ENCODE peak calls at places on chromosomes 6 and 20, in five cellular contexts. X, Z, V, U and E are unnamed samples.

GRCh38 chr6:131602913-131603312 is 25.1 kb downstream of the MED23 start:
- DNase-seq in X (no peak), Z (no peak), V (no peak), U (no peak), E (peak; percentile 11)

GRCh38 chr6:115591973-115592486 is 468.7 kb downstream of the FRK start:
- DNase-seq in X (no peak), Z (no peak), V (no peak), U (no peak), E (no peak)

GRCh38 chr6:30494275-30494990 is 5.1 kb downstream of the HLA-E start:
- DNase-seq in X (no peak), Z (no peak), V (no peak), U (no peak), E (no peak)

GRCh38 chr6:25927177-25927576 is 3.3 kb downstream of the SLC17A2 start:
- DNase-seq in X (no peak), Z (no peak), V (no peak), U (no peak), E (no peak)

GRCh38 chr6:100435299-100435698 is 29.4 kb downstream of the SIM1 start:
- DNase-seq in X (no peak), Z (no peak), V (no peak), U (no peak), E (peak; percentile 43)

GRCh38 chr6:117078624-117079023 is 186.7 kb upstream of the VGLL2 start:
- DNase-seq in X (no peak), Z (no peak), V (no peak), U (no peak), E (no peak)

GRCh38 chr6:128990915-128991314 is 108.0 kb downstream of the LAMA2 start:
- DNase-seq in X (no peak), Z (no peak), V (no peak), U (no peak), E (no peak)

GRCh38 chr20:62792182-62792939 is 3.9 kb upstream of the MRGBP start:
- DNase-seq in X (no peak), Z (no peak), V (no peak), U (no peak), E (no peak)

GRCh38 chr6:122484760-122485159 is 13.2 kb upstream of the SERINC1 start:
- DNase-seq in X (no peak), Z (no peak), V (no peak), U (no peak), E (no peak)

GRCh38 chr6:56246941-56247653 is at the start of gene COL21A1:
- DNase-seq in X (no peak), Z (peak; percentile 60), V (peak; percentile 15), U (peak; percentile 57), E (no peak)

GRCh38 chr6:136823128-136823660 is 802 bp downstream of the PEX7 start:
- DNase-seq in X (no peak), Z (no peak), V (no peak), U (no peak), E (no peak)

GRCh38 chr6:89940225-89941027 is 46.2 kb downstream of the GJA10 start:
- DNase-seq in X (peak; percentile 21), Z (peak; percentile 60), V (peak; percentile 70), U (peak; percentile 67), E (peak; percentile 58)

GRCh38 chr20:31700747-31701146 is 21.9 kb downstream of the BCL2L1 start:
- DNase-seq in X (no peak), Z (no peak), V (no peak), U (no peak), E (no peak)

GRCh38 chr6:11467364-11467763 is 70.2 kb upstream of the TMEM170B start:
- DNase-seq in X (peak; percentile 88), Z (no peak), V (no peak), U (no peak), E (no peak)

GRCh38 chr6:117269649-117270120 is 4.3 kb downstream of the VGLL2 start:
- DNase-seq in X (no peak), Z (no peak), V (no peak), U (no peak), E (no peak)

GRCh38 chr20:1227121-1227582 is 1.3 kb downstream of the RAD21L1 start:
- DNase-seq in X (no peak), Z (no peak), V (no peak), U (no peak), E (no peak)

GRCh38 chr6:43768983-43769525 is 957 bp upstream of the VEGFA start:
- DNase-seq in X (no peak), Z (peak; percentile 81), V (no peak), U (peak; percentile 54), E (no peak)

GRCh38 chr20:44959082-44959895 is 908 bp downstream of the TOMM34 start:
- DNase-seq in X (no peak), Z (no peak), V (no peak), U (peak; percentile 36), E (peak; percentile 49)

GRCh38 chr6:48184644-48185043 is 73.6 kb upstream of the PTCHD4 start:
- DNase-seq in X (no peak), Z (no peak), V (no peak), U (no peak), E (no peak)

GRCh38 chr6:145705561-145705960 is 29.8 kb downstream of the EPM2A start:
- DNase-seq in X (no peak), Z (no peak), V (no peak), U (no peak), E (no peak)

GRCh38 chr6:154154389-154154967 is 115.4 kb downstream of the OPRM1 start:
- DNase-seq in X (no peak), Z (peak; percentile 40), V (no peak), U (peak; percentile 51), E (peak; percentile 46)

GRCh38 chr20:35281506-35282101 is 3.0 kb downstream of the EIF6 start:
- DNase-seq in X (no peak), Z (no peak), V (no peak), U (no peak), E (no peak)

GRCh38 chr6:148698671-148699180 is 48.1 kb upstream of the UST start:
- DNase-seq in X (no peak), Z (no peak), V (no peak), U (no peak), E (no peak)

GRCh38 chr6:148689168-148689567 is 57.7 kb upstream of the UST start:
- DNase-seq in X (no peak), Z (no peak), V (no peak), U (no peak), E (no peak)

GRCh38 chr6:148697895-148698440 is 48.9 kb upstream of the UST start:
- DNase-seq in X (no peak), Z (no peak), V (no peak), U (no peak), E (no peak)

DNA sequence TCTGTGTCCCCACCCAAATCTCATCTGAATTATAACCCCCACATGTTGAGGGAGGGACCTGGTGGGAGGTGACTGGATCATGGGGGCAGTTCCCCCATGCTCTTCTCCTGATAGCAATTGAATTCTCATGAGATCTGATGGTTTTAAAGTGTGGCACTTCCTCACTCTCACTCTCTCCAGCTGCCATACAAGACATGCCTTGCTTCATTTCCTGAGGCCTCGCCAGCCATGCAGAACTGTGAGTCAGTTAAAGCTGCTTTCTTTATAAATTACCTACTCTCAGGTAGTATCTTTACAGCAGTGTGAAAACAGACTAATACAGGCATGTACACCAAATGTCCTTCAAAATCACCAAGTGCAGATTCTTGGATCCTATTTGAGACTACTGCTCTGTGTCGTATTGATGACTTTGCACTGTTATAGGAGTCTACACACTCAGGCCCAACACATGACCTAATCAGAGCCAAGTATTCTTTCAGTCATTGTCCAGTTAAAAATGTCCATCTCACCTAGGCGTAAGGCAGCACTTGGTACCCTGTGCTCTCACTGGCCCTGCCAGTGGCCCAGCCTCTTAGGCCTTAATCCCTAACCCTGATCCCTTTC is 52.8 kb upstream of the UST start:
- DNase-seq in X (no peak), Z (no peak), V (no peak), U (no peak), E (no peak)
- H3K4me3 ChIP-seq in X (no peak overlapping the region), Z (no peak overlapping the region), V (no peak overlapping the region), U (no peak overlapping the region), E (no peak overlapping the region)

DNA sequence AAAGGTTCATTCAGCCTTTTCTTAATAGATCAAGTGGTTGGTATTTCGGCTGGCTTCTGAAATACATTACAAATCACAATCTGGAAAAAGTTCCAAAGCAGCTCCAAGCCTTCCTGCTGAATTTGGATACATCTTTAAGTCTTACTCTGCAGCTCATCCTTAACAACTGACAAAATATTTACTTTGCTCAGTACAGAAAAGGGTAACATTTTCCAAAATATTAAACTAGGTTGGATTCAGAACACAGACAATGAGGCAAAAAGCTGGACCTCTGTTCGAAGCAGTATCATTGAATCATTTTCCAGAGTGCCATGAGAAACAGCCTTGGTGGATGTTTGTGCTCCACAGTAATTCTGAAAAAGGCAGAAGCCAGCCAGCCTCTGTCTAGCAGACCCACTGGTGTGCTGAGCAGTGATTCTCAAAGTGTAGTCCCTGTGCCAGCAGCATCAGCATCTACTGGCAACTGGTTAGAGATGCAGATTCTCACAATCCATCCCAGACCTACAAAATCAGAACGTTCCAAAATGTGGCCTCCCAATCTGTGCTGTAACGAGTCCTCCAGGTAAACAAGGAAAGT is 162.2 kb downstream of the AIG1 start:
- DNase-seq in X (no peak), Z (no peak), V (no peak), U (no peak), E (no peak)
- H3K27ac ChIP-seq in X (no peak overlapping the region), Z (peak overlapping the region; percentile 51), V (no peak overlapping the region), U (peak overlapping the region; percentile 65), E (no peak overlapping the region)

GRCh38 chr20:50693001-50693400 is 1.7 kb upstream of the RIPOR3 start:
- DNase-seq in X (no peak), Z (no peak), V (no peak), U (no peak), E (no peak)

GRCh38 chr20:50691585-50692552 is 527 bp upstream of the RIPOR3 start:
- DNase-seq in X (no peak), Z (peak; percentile 48), V (no peak), U (no peak), E (no peak)

GRCh38 chr20:50692553-50692933 is 1.2 kb upstream of the RIPOR3 start:
- DNase-seq in X (no peak), Z (no peak), V (no peak), U (no peak), E (no peak)

GRCh38 chr20:50694379-50695143 is 3.2 kb upstream of the RIPOR3 start:
- DNase-seq in X (no peak), Z (no peak), V (no peak), U (no peak), E (no peak)

GRCh38 chr20:50695144-50695872 is 4.0 kb upstream of the RIPOR3 start:
- DNase-seq in X (no peak), Z (no peak), V (no peak), U (no peak), E (no peak)
- H3K4me1 ChIP-seq in X (no peaks in the 10 kb centered on the region), Z (peaks cover 18% of the 10 kb centered on the region), V (peaks cover 10% of the 10 kb centered on the region), U (peaks cover 30% of the 10 kb centered on the region), E (peaks cover 9% of the 10 kb centered on the region)

DNA sequence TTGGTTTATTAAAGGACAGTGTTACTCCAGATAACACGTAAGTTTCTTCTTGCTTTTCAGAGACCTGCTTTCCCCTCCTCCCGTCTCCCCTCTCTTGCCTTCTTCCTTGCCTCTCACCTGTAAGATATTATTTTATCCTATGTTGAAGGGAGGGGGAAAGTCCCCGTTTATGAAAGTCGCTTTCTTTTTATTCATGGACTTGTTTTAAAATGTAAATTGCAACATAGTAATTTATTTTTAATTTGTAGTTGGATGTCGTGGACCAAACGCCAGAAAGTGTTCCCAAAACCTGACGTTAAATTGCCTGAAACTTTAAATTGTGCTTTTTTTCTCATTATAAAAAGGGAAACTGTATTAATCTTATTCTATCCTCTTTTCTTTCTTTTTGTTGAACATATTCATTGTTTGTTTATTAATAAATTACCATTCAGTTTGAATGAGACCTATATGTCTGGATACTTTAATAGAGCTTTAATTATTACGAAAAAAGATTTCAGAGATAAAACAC is 2.7 kb downstream of the FOXC1 start:
- DNase-seq in X (no peak), Z (no peak), V (no peak), U (no peak), E (no peak)
- H3K4me3 ChIP-seq in X (peak overlapping the region; percentile 60), Z (peak overlapping the region; percentile 78), V (peak overlapping the region; percentile 57), U (peak overlapping the region; percentile 62), E (peak overlapping the region; percentile 88)

GRCh38 chr6:157096105-157096504 is 227.2 kb downstream of the TMEM242 start:
- DNase-seq in X (no peak), Z (no peak), V (no peak), U (no peak), E (no peak)
- H3K27ac ChIP-seq in X (no peak overlapping the region), Z (no peak overlapping the region), V (no peak overlapping the region), U (no peak overlapping the region), E (no peak overlapping the region)